ENCODE peak calls at places on chromosomes 6 and 20, in four cellular contexts. P is activated CD8-positive, alpha-beta memory T cell treated with anti-CD3 and anti-CD28 coated beads, Interleukin-2, amount 10 ng/mL, durations not matched to agents 7 days and 5 days; D is Daoy; C is activated T-helper 1 cell treated with anti-CD3 and anti-CD28 coated beads, Interleukin-2, amount 50 U/mL, for 16 hours. X is an unnamed sample.

GRCh38 chr20:58420798-58421496 is 31.9 kb downstream of the VAPB start:
- DNase-seq in P (no peak), D (peak), C (no peak), X (peak)

GRCh38 chr20:57022306-57022705 is 244.1 kb downstream of the BMP7 start:
- DNase-seq in P (no peak), D (no peak), C (no peak), X (no peak)

GRCh38 chr6:139539852-139540251 is 165.4 kb upstream of the CITED2 start:
- DNase-seq in P (peak), D (peak), C (no peak), X (peak)

GRCh38 chr6:112253842-112254816 is at the start of gene LAMA4:
- DNase-seq in P (no peak), D (peak), C (no peak), X (peak)

GRCh38 chr6:3264356-3264755 is 5.6 kb downstream of the PSMG4 start:
- DNase-seq in P (no peak), D (no peak), C (no peak), X (no peak)

GRCh38 chr6:81744136-81744535 is 8.3 kb downstream of the TENT5A start:
- DNase-seq in P (no peak), D (no peak), C (no peak), X (no peak)

GRCh38 chr6:36781669-36782068 is 57.6 kb downstream of the CPNE5 start:
- DNase-seq in P (no peak), D (no peak), C (no peak), X (no peak)

GRCh38 chr6:19892250-19892649 is 55.1 kb downstream of the ID4 start:
- DNase-seq in P (no peak), D (peak), C (no peak), X (no peak)

GRCh38 chr20:53899351-53900167 is 170.8 kb downstream of the BCAS1 start:
- DNase-seq in P (peak), D (peak), C (peak), X (peak)

GRCh38 chr20:855466-856360 is 22.2 kb downstream of the FAM110A start:
- DNase-seq in P (no peak), D (peak), C (no peak), X (peak)

GRCh38 chr6:27188206-27188884 is 59.2 kb upstream of the PRSS16 start:
- DNase-seq in P (peak), D (peak), C (no peak), X (peak)

GRCh38 chr20:41145821-41146620 is 8.7 kb downstream of the PLCG1 start:
- DNase-seq in P (no peak), D (no peak), C (no peak), X (peak)

GRCh38 chr6:151389640-151390275 is 1.6 kb downstream of the ZBTB2 start:
- DNase-seq in P (no peak), D (peak), C (no peak), X (peak)

GRCh38 chr6:136012198-136012884 is 160.8 kb downstream of the PDE7B start:
- DNase-seq in P (no peak), D (peak), C (no peak), X (peak)

GRCh38 chr20:60470366-60470765 is 512.1 kb downstream of the CDH26 start:
- DNase-seq in P (no peak), D (no peak), C (no peak), X (no peak)

GRCh38 chr6:13953061-13953705 is 28.4 kb downstream of the RNF182 start:
- DNase-seq in P (no peak), D (peak), C (no peak), X (no peak)

GRCh38 chr6:150451767-150452641 is 83.2 kb downstream of the IYD start:
- DNase-seq in P (no peak), D (no peak), C (no peak), X (no peak)

GRCh38 chr6:117496383-117496990 is 14.0 kb downstream of the DCBLD1 start:
- DNase-seq in P (no peak), D (peak), C (no peak), X (no peak)

GRCh38 chr6:150876598-150876997 is 11.1 kb downstream of the MTHFD1L start:
- DNase-seq in P (no peak), D (no peak), C (no peak), X (peak)

GRCh38 chr6:155313602-155314091 is 637 bp downstream of the TFB1M start:
- DNase-seq in P (peak), D (peak), C (no peak), X (no peak)

GRCh38 chr6:129215916-129216525 is 333.1 kb downstream of the LAMA2 start:
- DNase-seq in P (no peak), D (no peak), C (no peak), X (no peak)

GRCh38 chr6:164570791-164571190 is 738.6 kb downstream of the C6orf118 start:
- DNase-seq in P (no peak), D (no peak), C (no peak), X (no peak)

GRCh38 chr6:70763754-70764153 is 96.1 kb downstream of the SMAP1 start:
- DNase-seq in P (no peak), D (no peak), C (no peak), X (no peak)

GRCh38 chr6:29708432-29709177 is 14.6 kb upstream of the HLA-F start:
- DNase-seq in P (peak), D (no peak), C (no peak), X (no peak)

GRCh38 chr6:132961122-132961521 is 146.8 kb downstream of the RPS12 start:
- DNase-seq in P (no peak), D (peak), C (no peak), X (peak)

GRCh38 chr6:29797120-29797519 is 30.5 kb upstream of the HLA-G start:
- DNase-seq in P (no peak), D (peak), C (no peak), X (peak)

GRCh38 chr6:86938814-86939213 is 1.5 kb downstream of the HTR1E start:
- DNase-seq in P (no peak), D (no peak), C (no peak), X (no peak)

GRCh38 chr6:17103715-17104114 is 1.9 kb downstream of the STMND1 start:
- DNase-seq in P (no peak), D (peak), C (no peak), X (no peak)

GRCh38 chr20:23368316-23369110 is 6.5 kb downstream of the GZF1 start:
- DNase-seq in P (no peak), D (no peak), C (no peak), X (no peak)